ENCODE peak calls at places on chromosomes 13 and 19, in ten cellular contexts. X is uterus; J is SK-N-SH; D is effector memory CD4-positive, alpha-beta T cell; B is GM23248; U is PC-9; O is tibial nerve; Q is Karpas-422; L is epithelial cell of proximal tubule; A is colonic mucosa. N is an unnamed sample.

GRCh38 chr19:8552810-8553209 is 24.4 kb downstream of the MYO1F start:
- DNase-seq in X (no peak), J (peak), D (no peak), B (no peak), U (no peak), O (no peak), Q (peak), L (no peak), A (no peak), N (peak)

GRCh38 chr13:35744566-35745203 is 268.2 kb upstream of the MAB21L1 start:
- DNase-seq in X (no peak), J (no peak), D (no peak), B (no peak), U (no peak), O (no peak), Q (no peak), L (no peak), A (no peak), N (no peak)

GRCh38 chr13:41680900-41681299 is 223.6 kb downstream of the RGCC start:
- DNase-seq in X (no peak), J (no peak), D (no peak), B (no peak), U (no peak), O (no peak), Q (no peak), L (no peak), A (no peak), N (no peak)

GRCh38 chr13:25927966-25928365 is 123.8 kb downstream of the SHISA2 start:
- DNase-seq in X (no peak), J (no peak), D (no peak), B (no peak), U (no peak), O (no peak), Q (no peak), L (no peak), A (no peak), N (no peak)

GRCh38 chr13:43543331-43543730 is 243.4 kb downstream of the ENOX1 start:
- DNase-seq in X (no peak), J (no peak), D (no peak), B (no peak), U (no peak), O (no peak), Q (no peak), L (no peak), A (no peak), N (no peak)

GRCh38 chr13:51999525-51999924 is 11.7 kb downstream of the ATP7B start:
- DNase-seq in X (no peak), J (no peak), D (no peak), B (peak), U (no peak), O (no peak), Q (no peak), L (no peak), A (no peak), N (no peak)

GRCh38 chr19:10191347-10191746 is 3.4 kb downstream of the DNMT1 start:
- DNase-seq in X (peak), J (no peak), D (no peak), B (peak), U (peak), O (peak), Q (no peak), L (no peak), A (no peak), N (peak)

GRCh38 chr19:2922987-2923386 is 21.8 kb downstream of the ZNF77 start:
- DNase-seq in X (no peak), J (no peak), D (no peak), B (no peak), U (no peak), O (no peak), Q (no peak), L (no peak), A (no peak), N (no peak)

GRCh38 chr19:5530701-5531100 is 37.1 kb downstream of the TINCR start:
- DNase-seq in X (no peak), J (no peak), D (no peak), B (no peak), U (no peak), O (no peak), Q (no peak), L (no peak), A (no peak), N (peak)

GRCh38 chr19:53903055-53903680 is 5.9 kb upstream of the CACNG7 start:
- DNase-seq in X (no peak), J (no peak), D (no peak), B (peak), U (peak), O (no peak), Q (peak), L (no peak), A (peak), N (peak)

GRCh38 chr19:34351382-34351802 is 13.6 kb upstream of the GPI start:
- DNase-seq in X (no peak), J (no peak), D (peak), B (no peak), U (no peak), O (no peak), Q (no peak), L (peak), A (no peak), N (no peak)
- H3K4me3 ChIP-seq in X (no peak), J (no peak), D (no peak), B (no peak), U (no peak), O (no peak), Q (no peak), L (no peak), A (no peak), N (no peak)

DNA sequence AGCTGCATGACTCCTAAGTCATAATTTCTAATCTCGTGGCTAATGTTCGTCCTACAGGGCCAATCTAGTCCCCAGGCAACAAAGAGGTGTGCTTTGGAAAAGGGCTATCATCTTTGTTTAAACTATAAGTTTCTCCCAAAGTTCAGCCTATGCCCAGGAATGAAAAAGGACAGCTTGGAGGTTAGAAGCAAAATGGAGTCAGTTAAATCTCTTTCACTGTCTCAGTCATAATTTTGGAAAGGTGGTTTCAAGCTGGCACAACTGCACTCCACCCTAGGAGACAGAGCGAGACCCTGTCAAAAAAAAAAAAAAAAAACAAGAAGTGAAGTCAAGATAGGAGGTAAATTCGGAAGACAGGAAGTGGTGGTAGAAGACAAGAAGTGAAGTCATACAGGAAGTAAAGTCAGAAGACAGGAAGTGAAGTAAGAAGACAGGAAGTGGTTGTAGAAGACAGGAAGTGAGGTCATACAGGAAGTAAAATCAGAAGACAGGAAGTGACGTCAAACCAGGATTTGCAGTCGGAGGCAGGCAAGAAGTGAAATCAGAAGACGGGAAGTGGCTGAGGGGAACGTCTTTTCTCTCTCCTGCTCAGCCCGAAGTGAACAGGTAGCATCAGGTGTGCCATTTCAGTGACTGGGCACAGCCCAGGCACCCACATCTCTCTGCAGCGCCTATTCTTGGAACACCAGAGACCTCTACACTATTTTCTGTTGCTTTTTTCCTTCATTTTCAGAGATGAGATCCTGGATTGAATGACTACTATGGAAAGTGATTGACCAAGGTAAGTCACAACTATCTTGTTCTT is 32.2 kb downstream of the GP6 start:
- DNase-seq in X (no peak), J (peak), D (peak), B (peak), U (peak), O (no peak), Q (peak), L (peak), A (peak), N (no peak)
- H3K4me3 ChIP-seq in X (no peak), J (peak), D (peak), B (no peak), U (peak), O (no peak), Q (peak), L (peak), A (peak), N (peak)

GRCh38 chr13:20702530-20702929 is 969 bp upstream of the IL17D start:
- DNase-seq in X (no peak), J (no peak), D (no peak), B (peak), U (no peak), O (no peak), Q (no peak), L (no peak), A (peak), N (peak)

GRCh38 chr13:20706661-20707060 is 3.2 kb downstream of the IL17D start:
- DNase-seq in X (no peak), J (no peak), D (no peak), B (no peak), U (no peak), O (no peak), Q (no peak), L (no peak), A (no peak), N (peak)

GRCh38 chr13:20702945-20703784 is at the start of gene IL17D:
- DNase-seq in X (no peak), J (peak), D (no peak), B (peak), U (peak), O (no peak), Q (peak), L (no peak), A (peak), N (peak)

GRCh38 chr13:20703785-20704458 is 423 bp downstream of the IL17D start:
- DNase-seq in X (peak), J (peak), D (peak), B (peak), U (peak), O (peak), Q (peak), L (no peak), A (peak), N (peak)

DNA sequence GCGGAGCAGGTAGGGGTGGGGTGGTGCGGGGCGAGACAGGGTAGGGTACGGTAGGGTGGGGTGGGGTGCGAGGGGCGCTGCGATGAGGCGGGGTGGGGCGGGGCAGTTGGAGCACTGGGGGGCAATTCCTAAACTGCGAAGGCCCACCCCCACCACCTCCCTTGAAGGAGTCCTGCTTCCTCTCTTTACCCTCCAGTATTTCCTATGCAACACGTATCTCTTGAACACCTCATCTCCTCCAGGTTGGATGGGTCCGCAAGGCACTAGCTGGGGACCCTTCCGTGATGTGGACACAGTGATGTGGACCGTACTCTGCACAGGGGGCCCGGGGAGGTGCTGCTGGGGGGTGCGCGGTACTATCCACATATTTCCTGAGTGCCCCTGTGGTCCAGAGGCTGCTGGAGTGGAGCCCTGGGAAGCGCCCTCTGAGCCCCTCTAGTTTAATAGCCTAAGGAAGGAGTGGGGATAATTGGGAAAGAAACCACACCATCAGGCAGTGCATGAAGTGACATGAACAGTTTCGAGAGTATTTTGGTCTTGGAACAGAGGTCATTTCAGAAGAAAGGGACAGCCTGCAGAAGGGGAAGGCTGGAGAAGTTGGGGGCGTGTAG is 1.1 kb downstream of the IL17D start:
- DNase-seq in X (no peak), J (no peak), D (no peak), B (no peak), U (no peak), O (no peak), Q (no peak), L (no peak), A (no peak), N (peak)
- H3K4me3 ChIP-seq in X (peak), J (peak), D (no peak), B (no peak), U (peak), O (no peak), Q (no peak), L (peak), A (peak), N (no peak)

GRCh38 chr13:110264685-110265275 is 42.2 kb downstream of the COL4A1 start:
- DNase-seq in X (peak), J (no peak), D (no peak), B (no peak), U (no peak), O (no peak), Q (no peak), L (no peak), A (no peak), N (no peak)
- H3K4me3 ChIP-seq in X (no peak), J (no peak), D (no peak), B (no peak), U (no peak), O (no peak), Q (no peak), L (no peak), A (no peak), N (no peak)

DNA sequence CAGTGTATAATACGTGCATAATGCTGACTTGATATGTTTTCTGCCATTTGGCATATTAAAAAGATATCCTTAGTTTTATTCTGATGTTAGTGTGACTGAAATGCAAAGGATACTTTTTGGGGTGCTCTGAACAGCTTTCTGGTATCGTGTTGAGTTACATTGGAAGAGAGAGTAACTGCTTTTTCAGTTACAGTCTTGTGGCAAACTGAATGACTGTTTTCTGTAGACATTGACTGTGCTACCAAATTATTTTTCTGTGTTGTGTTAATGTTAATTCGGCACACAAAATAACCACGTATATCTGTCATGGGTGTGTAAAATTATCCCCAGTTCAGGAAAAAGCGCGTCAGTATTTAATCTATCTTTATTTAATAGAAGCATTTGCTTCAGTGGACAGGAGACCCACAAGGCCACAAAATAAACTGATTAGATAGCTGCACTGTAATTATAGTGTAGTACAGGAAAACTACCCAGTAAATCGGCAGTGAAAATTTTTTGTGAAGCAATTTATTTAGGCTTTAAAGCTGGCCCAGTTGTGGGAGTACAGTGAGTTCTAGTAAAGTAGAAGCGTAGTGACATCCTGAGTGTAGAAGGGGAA is 2.5 kb downstream of the URI1 start:
- DNase-seq in X (no peak), J (no peak), D (no peak), B (no peak), U (no peak), O (no peak), Q (no peak), L (no peak), A (no peak), N (no peak)
- H3K4me3 ChIP-seq in X (peak), J (peak), D (no peak), B (peak), U (peak), O (no peak), Q (no peak), L (no peak), A (no peak), N (no peak)

DNA sequence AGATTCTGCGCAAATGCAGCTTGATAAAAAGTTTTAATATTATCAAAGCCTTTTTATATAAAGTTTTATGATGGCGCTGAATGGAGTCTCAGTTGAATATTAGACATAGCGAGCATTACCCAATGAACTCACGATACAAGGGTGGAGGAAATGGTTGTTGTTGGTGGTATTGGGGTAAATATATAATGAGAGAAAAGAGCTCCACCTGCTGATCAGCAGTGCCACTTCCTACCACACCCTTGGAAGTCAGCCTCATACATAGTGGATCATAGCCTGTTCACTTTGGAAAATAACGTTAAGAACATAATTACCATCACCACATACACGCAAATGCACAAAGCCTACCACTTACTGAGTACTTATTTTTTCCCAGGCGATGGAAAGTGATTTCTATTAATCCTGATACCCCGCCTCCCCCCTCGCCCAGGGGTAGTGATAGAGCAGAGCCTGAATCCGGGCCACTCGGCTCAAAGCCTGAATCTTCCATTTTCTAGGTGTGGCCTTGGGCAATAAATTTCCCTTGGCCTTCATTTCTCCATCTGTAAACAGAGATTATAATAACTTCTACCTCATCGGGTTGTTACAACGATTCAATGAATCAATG is 358.3 kb downstream of the KLF5 start:
- DNase-seq in X (no peak), J (peak), D (no peak), B (peak), U (no peak), O (no peak), Q (peak), L (no peak), A (no peak), N (peak)
- H3K4me3 ChIP-seq in X (no peak), J (no peak), D (no peak), B (no peak), U (no peak), O (no peak), Q (no peak), L (no peak), A (no peak), N (no peak)

GRCh38 chr19:39334444-39334976 is 1.3 kb downstream of the GMFG start:
- DNase-seq in X (no peak), J (no peak), D (no peak), B (no peak), U (no peak), O (no peak), Q (no peak), L (no peak), A (no peak), N (peak)

GRCh38 chr19:39336483-39336882 is 640 bp upstream of the GMFG start:
- DNase-seq in X (no peak), J (no peak), D (no peak), B (no peak), U (no peak), O (no peak), Q (no peak), L (no peak), A (no peak), N (no peak)

GRCh38 chr19:39332293-39332692 is 3.5 kb downstream of the GMFG start:
- DNase-seq in X (no peak), J (no peak), D (no peak), B (no peak), U (no peak), O (no peak), Q (no peak), L (no peak), A (no peak), N (no peak)

GRCh38 chr19:39333507-39333906 is 2.3 kb downstream of the GMFG start:
- DNase-seq in X (no peak), J (no peak), D (no peak), B (no peak), U (no peak), O (no peak), Q (no peak), L (no peak), A (no peak), N (no peak)

DNA sequence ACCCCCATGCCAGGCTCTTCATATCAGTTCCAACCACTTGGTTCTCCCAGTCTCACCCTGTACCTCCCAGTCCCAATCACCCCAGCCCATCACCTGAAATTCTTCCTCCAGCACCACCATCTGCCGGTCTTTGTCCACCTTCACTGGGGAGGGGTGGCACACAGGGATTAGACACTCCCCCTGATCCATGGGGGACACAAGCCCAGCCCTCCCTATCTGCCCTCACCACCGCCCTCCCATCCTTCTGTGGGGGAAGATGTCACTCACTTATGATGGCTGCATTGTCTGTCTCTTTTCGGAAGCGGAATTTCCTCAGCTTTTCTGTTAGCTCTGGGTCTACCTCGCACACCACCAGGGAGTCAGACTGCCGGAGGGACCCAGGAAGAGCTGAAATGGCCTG is 675 bp downstream of the GMFG start:
- DNase-seq in X (no peak), J (peak), D (no peak), B (no peak), U (no peak), O (no peak), Q (no peak), L (no peak), A (no peak), N (peak)
- H3K4me3 ChIP-seq in X (peak), J (no peak), D (peak), B (no peak), U (no peak), O (peak), Q (no peak), L (no peak), A (peak), N (no peak)